ENCODE peak calls at places on chromosomes 6 and 20, in four cellular contexts. M is mesothelial cell of epicardium, B is RWPE1, A is fibroblast of lung. S is an unnamed sample.

GRCh38 chr6:167485186-167485978 is 160.5 kb downstream of the TTLL2 start:
- DNase-seq in M (no peak), B (peak), A (peak), S (no peak)

GRCh38 chr6:37484786-37485170 is 14.9 kb downstream of the CCDC167 start:
- DNase-seq in M (no peak), B (no peak), A (no peak), S (no peak)

GRCh38 chr6:150006961-150007464 is 18.3 kb downstream of the RAET1L start:
- DNase-seq in M (peak), B (no peak), A (no peak), S (no peak)

GRCh38 chr6:147648936-147649335 is 140.4 kb downstream of the SAMD5 start:
- DNase-seq in M (no peak), B (no peak), A (peak), S (no peak)

GRCh38 chr6:85479221-85479620 is 29.3 kb downstream of the NT5E start:
- DNase-seq in M (no peak), B (no peak), A (peak), S (no peak)

GRCh38 chr6:30463651-30464618 is 25.4 kb upstream of the HLA-E start:
- DNase-seq in M (no peak), B (no peak), A (peak), S (no peak)

GRCh38 chr6:153312633-153313032 is 181.6 kb upstream of the RGS17 start:
- DNase-seq in M (no peak), B (peak), A (peak), S (peak)

GRCh38 chr6:148720371-148720770 is 26.5 kb upstream of the UST start:
- DNase-seq in M (no peak), B (no peak), A (peak), S (no peak)

GRCh38 chr20:49595811-49596545 is 28.0 kb upstream of the PTGIS start:
- DNase-seq in M (no peak), B (no peak), A (peak), S (no peak)

GRCh38 chr6:114158838-114159694 is 183.8 kb downstream of the HS3ST5 start:
- DNase-seq in M (no peak), B (no peak), A (no peak), S (no peak)

GRCh38 chr6:108944707-108945685 is 96.8 kb downstream of the ARMC2 start:
- DNase-seq in M (no peak), B (no peak), A (peak), S (no peak)

GRCh38 chr6:28980797-28981390 is 24.2 kb downstream of the ZNF311 start:
- DNase-seq in M (peak), B (peak), A (peak), S (peak)

GRCh38 chr6:26520840-26521484 is 17.2 kb upstream of the HMGN4 start:
- DNase-seq in M (peak), B (peak), A (peak), S (peak)

GRCh38 chr6:107660839-107661238 is 163.3 kb downstream of the SCML4 start:
- DNase-seq in M (no peak), B (no peak), A (no peak), S (no peak)

GRCh38 chr6:1081566-1081965 is 230.3 kb upstream of the FOXQ1 start:
- DNase-seq in M (no peak), B (no peak), A (no peak), S (no peak)

GRCh38 chr20:56257604-56258003 is 9.1 kb downstream of the MC3R start:
- DNase-seq in M (no peak), B (no peak), A (no peak), S (no peak)

GRCh38 chr6:52475307-52475706 is 55.2 kb downstream of the EFHC1 start:
- DNase-seq in M (no peak), B (no peak), A (no peak), S (no peak)

GRCh38 chr6:129621252-129621651 is 88.7 kb downstream of the ARHGAP18 start:
- DNase-seq in M (no peak), B (no peak), A (no peak), S (no peak)

GRCh38 chr6:52551483-52552277 is 25.2 kb downstream of the TRAM2 start:
- DNase-seq in M (no peak), B (peak), A (peak), S (peak)

GRCh38 chr20:50475879-50476292 is 34.3 kb upstream of the PTPN1 start:
- DNase-seq in M (no peak), B (peak), A (peak), S (no peak)

GRCh38 chr6:109327959-109328358 is 54.3 kb downstream of the CD164 start:
- DNase-seq in M (no peak), B (no peak), A (no peak), S (no peak)

DNA sequence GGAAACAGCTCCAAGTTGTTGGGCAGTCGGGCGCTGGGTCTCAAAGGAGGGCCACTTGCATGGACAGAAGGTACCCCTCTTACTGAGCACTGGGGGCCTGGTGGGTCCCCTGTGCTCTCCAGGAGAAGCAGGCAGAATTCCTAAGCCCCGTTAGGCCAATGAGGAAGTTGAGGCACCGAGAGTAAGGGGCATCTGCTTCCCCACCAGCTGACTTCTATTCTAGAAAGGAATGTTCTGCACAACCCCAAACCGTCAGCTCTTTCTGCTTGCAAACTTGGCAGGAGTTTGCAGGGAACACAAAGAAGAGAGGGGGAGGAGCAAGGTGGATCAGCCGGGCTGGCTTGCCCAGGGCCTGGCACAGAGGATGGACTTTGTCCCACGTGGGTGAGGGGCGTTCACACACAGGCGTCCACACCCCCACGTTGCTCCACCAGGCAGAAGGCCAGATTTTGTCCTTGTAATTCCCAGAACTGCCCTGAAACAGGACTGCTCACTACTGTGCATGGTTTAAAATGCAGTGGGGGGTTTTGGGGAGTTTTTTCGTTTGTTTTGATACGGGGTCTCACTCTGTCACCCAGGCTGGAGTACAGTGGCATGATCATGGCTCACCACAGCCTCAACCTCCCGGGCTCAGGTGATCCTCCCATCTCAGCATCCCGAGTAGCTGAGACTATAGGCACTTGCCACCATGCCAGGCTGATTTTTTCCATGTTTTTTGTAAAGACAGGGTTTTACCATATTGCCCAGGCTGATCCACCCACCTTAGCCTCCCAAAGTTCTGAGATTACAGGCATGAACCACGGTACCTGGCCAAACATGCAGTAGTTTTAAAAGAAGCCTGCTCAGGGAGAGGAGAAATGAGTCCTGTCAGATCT is 93.3 kb downstream of the SNX5 start:
- DNase-seq in M (no peak), B (peak), A (peak), S (no peak)
- TF ChIP-seq CTCF in M (no peak), B (no peak), A (no peak), S (no peak)

GRCh38 chr6:165098165-165098564 is 211.2 kb downstream of the C6orf118 start:
- DNase-seq in M (no peak), B (no peak), A (no peak), S (no peak)
- TF ChIP-seq CTCF in M (no peak), B (no peak), A (no peak), S (peak)

GRCh38 chr6:71513036-71513435 is 224.4 kb downstream of the OGFRL1 start:
- DNase-seq in M (no peak), B (no peak), A (no peak), S (no peak)

GRCh38 chr6:71509142-71509541 is 220.5 kb downstream of the OGFRL1 start:
- DNase-seq in M (no peak), B (no peak), A (no peak), S (no peak)

GRCh38 chr6:71510856-71511255 is 222.2 kb downstream of the OGFRL1 start:
- DNase-seq in M (no peak), B (no peak), A (no peak), S (no peak)

GRCh38 chr6:71512256-71512655 is 223.6 kb downstream of the OGFRL1 start:
- DNase-seq in M (no peak), B (no peak), A (no peak), S (no peak)

DNA sequence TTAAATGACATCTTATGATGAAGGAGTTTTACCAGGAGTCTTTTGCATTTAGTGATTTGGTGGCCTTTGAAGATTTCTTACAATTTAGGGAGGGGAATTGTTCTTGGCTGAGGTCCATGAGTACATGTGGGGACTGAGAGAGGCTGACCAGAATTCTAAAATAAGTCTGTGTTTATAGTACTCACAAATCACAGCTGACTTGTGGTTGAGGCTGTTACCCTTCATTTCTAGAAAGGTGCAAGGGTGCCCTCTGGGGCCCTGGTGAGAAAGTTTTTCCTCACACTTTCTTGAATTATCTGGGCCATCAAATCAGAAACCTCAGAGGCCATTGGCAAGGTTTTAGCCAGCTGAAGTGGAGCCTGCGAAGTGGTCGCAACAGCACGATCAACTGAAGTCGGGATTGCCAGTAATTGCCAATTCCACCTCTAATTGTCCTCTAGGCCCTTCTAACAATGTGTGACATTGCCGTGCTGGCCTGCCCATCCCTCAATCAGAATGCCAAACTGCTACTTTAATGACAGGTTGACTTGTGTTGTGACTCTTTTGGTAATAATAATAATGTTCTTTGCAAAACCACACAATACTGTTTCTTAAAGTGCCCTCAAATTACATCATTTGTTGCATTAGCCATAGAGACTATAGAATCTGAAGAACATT is 221.6 kb downstream of the OGFRL1 start:
- DNase-seq in M (peak), B (peak), A (peak), S (no peak)
- TF ChIP-seq CTCF in M (no peak), B (peak), A (peak), S (peak)

GRCh38 chr6:44221291-44221960 is 2.0 kb upstream of the SLC29A1 start:
- DNase-seq in M (peak), B (peak), A (peak), S (peak)
- TF ChIP-seq CTCF in M (peak), B (peak), A (peak), S (peak)

DNA sequence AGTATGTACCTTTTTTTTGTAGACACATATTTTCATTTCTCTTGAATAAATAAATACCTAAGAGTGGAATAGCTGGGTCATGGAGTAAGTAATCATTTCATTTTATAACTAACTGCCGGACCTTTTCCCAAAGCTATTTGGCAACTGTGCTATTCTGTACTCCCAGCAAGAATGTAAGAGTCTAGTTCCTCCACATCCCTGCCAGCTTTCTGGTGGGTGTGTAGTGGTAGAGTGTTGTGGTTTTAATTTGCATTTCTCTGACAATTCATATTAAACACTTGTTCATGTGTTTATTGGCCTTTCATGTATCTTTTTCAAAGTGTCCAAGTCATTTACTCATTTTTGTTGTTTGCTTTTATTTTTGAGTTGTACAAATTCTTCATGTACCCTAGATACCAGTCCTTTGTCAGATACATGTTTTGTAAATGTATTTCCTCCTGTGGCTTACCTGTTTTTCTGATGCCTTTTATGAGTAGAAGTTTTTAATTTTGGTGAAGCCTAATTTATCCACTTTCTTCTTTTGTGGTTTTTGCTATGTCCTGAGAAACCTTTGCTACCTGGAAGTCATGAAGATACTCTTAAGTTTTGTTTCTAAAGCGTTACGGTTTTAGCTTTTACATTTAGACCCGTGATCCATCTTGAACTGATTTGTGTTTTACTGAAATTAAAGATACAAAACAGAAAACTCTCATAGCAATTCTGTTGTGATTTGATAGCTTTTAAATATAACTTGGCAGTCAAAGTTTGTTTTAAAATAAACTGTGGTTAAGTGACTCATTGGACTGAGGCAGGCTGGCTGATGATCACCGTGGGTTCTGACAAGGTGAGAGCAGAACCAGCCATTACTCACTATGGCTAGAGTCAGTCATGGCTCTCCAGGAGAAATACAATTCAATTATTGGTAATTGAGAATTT is 7.9 kb downstream of the MYLIP start:
- DNase-seq in M (no peak), B (peak), A (peak), S (no peak)
- TF ChIP-seq CTCF in M (no peak), B (no peak), A (no peak), S (no peak)

GRCh38 chr20:44886276-44886671 is 769 bp downstream of the YWHAB start:
- DNase-seq in M (no peak), B (peak), A (no peak), S (no peak)

GRCh38 chr20:44887466-44887865 is 2.0 kb downstream of the YWHAB start:
- DNase-seq in M (no peak), B (no peak), A (no peak), S (no peak)

GRCh38 chr20:44886828-44887227 is 1.3 kb downstream of the YWHAB start:
- DNase-seq in M (no peak), B (no peak), A (no peak), S (no peak)

GRCh38 chr20:44885392-44886275 is at the start of gene YWHAB:
- DNase-seq in M (peak), B (peak), A (peak), S (peak)

DNA sequence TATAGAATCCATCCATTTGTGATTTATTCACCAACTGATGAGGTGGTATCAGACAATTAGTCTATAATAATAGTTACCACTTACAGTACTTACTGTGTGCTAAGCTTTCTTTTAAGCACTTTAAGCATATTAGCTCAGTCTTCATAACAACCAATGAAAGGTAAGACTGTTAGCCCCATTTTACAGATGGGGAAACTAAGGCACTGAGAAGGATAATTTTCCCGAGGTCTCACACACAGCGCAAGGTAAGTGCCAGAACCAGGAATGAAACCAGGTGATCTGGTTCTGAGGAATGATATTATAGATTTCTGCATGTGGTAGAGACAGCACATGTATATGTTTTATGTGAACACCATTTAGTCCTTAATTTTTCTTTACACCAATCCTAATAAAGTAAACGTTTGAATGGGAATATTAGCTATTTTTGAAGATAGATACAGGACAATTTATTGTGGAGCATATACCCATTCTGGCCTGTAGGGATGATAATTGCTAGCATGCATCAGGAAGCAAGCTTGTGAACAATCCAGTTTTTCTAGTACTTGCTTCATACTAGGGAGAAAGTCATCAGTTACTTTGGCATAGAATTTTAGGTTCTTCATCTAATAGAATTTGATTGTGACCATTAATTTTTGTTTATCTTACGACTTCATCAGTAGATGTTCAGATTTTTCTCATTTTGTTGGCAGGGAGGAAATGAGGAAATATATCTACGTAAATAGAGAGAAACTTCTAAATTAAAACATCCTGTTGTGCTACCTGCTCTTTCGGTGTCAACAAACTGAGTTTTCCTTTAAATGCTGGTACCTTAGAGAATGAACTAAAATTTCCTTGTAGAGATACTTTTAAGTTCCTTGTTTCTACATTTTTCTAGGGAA is 3.0 kb downstream of the YWHAB start:
- DNase-seq in M (no peak), B (peak), A (no peak), S (no peak)
- TF ChIP-seq CTCF in M (peak), B (peak), A (peak), S (peak)

DNA sequence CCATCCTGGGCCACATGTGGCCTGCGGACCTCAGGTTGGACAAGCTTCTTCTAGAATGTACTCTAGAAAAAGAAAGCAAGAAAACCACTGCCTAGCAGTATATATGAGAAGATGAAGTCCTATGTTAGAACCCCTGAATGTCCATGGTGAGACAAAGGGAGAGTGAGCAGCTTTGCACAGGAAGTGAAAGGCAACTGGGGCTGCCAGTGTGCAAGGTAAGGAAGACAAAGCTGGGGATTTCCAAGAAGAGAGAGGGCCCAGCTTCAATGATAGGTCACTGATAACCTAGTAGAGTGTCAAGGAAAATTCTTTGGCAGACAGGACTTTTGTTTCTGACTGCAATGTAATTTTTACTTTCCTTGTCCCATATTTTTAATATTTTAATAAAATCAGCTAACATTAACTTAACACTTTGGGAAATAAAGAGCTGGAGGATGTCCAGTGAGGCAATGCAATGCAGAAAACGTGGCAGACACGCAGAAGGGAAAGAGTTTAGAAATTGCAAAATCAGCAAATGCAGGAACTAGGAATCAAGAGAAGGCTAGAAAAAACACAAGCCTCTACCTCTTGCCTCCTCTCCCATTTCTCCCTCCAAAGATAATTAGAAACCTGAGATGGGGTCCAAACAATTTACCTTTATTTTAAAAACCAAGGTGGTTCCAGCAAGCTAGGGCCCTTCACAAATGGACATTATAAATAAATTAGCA is 47.4 kb downstream of the CYP39A1 start:
- DNase-seq in M (no peak), B (no peak), A (no peak), S (no peak)
- TF ChIP-seq CTCF in M (no peak), B (no peak), A (no peak), S (no peak)

GRCh38 chr20:53294804-53295203 is 298.8 kb downstream of the ZNF217 start:
- DNase-seq in M (no peak), B (no peak), A (no peak), S (no peak)

GRCh38 chr20:53287357-53288042 is 306.1 kb downstream of the ZNF217 start:
- DNase-seq in M (no peak), B (no peak), A (no peak), S (no peak)

GRCh38 chr20:53292347-53292746 is 301.3 kb downstream of the ZNF217 start:
- DNase-seq in M (no peak), B (no peak), A (no peak), S (no peak)

GRCh38 chr20:53296451-53297153 is 297.0 kb downstream of the ZNF217 start:
- DNase-seq in M (no peak), B (no peak), A (no peak), S (no peak)

DNA sequence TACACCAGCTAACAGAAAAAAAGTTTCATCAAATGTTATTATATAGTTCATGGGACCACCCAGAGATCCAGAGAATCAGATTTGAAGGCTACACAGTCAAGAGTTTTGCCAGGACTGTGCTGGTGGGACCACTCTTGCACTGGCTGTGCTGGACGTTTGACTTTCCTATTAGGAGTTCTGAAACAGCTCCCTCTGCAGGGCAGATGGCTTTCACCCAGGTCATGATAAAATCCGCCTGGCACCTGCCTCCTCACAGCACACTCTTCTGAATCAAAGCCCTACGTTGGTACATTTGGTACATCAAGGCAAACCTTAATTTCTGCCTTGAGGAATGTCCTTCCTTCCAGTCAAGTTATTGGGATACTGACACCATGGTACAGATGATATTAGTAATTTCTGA is 302.1 kb downstream of the ZNF217 start:
- DNase-seq in M (no peak), B (no peak), A (no peak), S (peak)
- TF ChIP-seq CTCF in M (no peak), B (no peak), A (peak), S (peak)